ENCODE peak calls at places on chromosomes 3 and 15, in four cellular contexts. A is fibroblast of lung, Y is right atrium auricular region, Z is PC-3. J is an unnamed sample.
A peak's percentile ranks its signal among the peaks of the same experiment; 100 is the strongest.

GRCh38 chr15:42691308-42691707 is 45.6 kb downstream of the CDAN1 start:
- DNase-seq in A (no peak), Y (no peak), Z (no peak), J (no peak)

GRCh38 chr3:14440531-14441239 is 38.3 kb downstream of the SLC6A6 start:
- DNase-seq in A (no peak), Y (no peak), Z (peak; percentile 21), J (no peak)

GRCh38 chr15:32722126-32722525 is 4.3 kb downstream of the GREM1 start:
- DNase-seq in A (no peak), Y (no peak), Z (no peak), J (no peak)

GRCh38 chr3:130457681-130458080 is 59.3 kb upstream of the COL6A6 start:
- DNase-seq in A (no peak), Y (no peak), Z (no peak), J (no peak)

GRCh38 chr3:11757441-11757875 is 89.2 kb downstream of the TAMM41 start:
- DNase-seq in A (peak; percentile 81), Y (no peak), Z (peak; percentile 41), J (no peak)

GRCh38 chr3:18649666-18650363 is 224.7 kb upstream of the SATB1 start:
- DNase-seq in A (no peak), Y (no peak), Z (no peak), J (no peak)

GRCh38 chr3:61663728-61664492 is 102.5 kb downstream of the PTPRG start:
- DNase-seq in A (peak; percentile 95), Y (no peak), Z (peak; percentile 4), J (no peak)

GRCh38 chr15:88389120-88389519 is 78.1 kb downstream of the MRPL46 start:
- DNase-seq in A (no peak), Y (no peak), Z (no peak), J (no peak)